ENCODE peak calls at places on chromosomes 1 and 21, in seven cellular contexts. Z, P, X, K, L, N and T are unnamed samples.

GRCh38 chr1:96843196-96843595 is 121.6 kb downstream of the PTBP2 start:
- DNase-seq in Z (no peak), P (no peak), X (no peak), K (no peak), L (no peak), N (no peak), T (no peak)

GRCh38 chr1:24828183-24828886 is 83.1 kb downstream of the CLIC4 start:
- DNase-seq in Z (no peak), P (no peak), X (no peak), K (no peak), L (no peak), N (no peak), T (no peak)

GRCh38 chr1:59669752-59670312 is 144.9 kb upstream of the HOOK1 start:
- DNase-seq in Z (no peak), P (no peak), X (no peak), K (peak), L (no peak), N (peak), T (no peak)

GRCh38 chr1:54490361-54491248 is 57.4 kb upstream of the ACOT11 start:
- DNase-seq in Z (peak), P (no peak), X (no peak), K (no peak), L (no peak), N (no peak), T (no peak)

GRCh38 chr1:160403244-160403643 is 2.9 kb downstream of the VANGL2 start:
- DNase-seq in Z (no peak), P (no peak), X (no peak), K (no peak), L (no peak), N (no peak), T (no peak)

GRCh38 chr1:109640285-109640865 is 15.5 kb upstream of the GSTM4 start:
- DNase-seq in Z (peak), P (peak), X (peak), K (peak), L (peak), N (no peak), T (peak)

GRCh38 chr1:53508991-53509663 is 49.9 kb downstream of the DMRTB1 start:
- DNase-seq in Z (peak), P (no peak), X (no peak), K (no peak), L (no peak), N (no peak), T (no peak)

GRCh38 chr1:41371630-41372599 is 10.7 kb downstream of the FOXO6 start:
- DNase-seq in Z (peak), P (no peak), X (no peak), K (peak), L (no peak), N (no peak), T (no peak)

GRCh38 chr1:110477041-110477440 is 26.1 kb downstream of the PROK1 start:
- DNase-seq in Z (no peak), P (no peak), X (no peak), K (no peak), L (no peak), N (no peak), T (no peak)

GRCh38 chr1:67261646-67262045 is 46.0 kb upstream of the IL12RB2 start:
- DNase-seq in Z (no peak), P (no peak), X (peak), K (no peak), L (no peak), N (no peak), T (no peak)

GRCh38 chr1:171468120-171468790 is 17.1 kb upstream of the PRRC2C start:
- DNase-seq in Z (no peak), P (no peak), X (no peak), K (no peak), L (no peak), N (no peak), T (no peak)

GRCh38 chr1:84888753-84889152 is 4.3 kb downstream of the LPAR3 start:
- DNase-seq in Z (no peak), P (no peak), X (no peak), K (no peak), L (no peak), N (no peak), T (no peak)

GRCh38 chr1:25695991-25696330 is 79.4 kb downstream of the MAN1C1 start:
- DNase-seq in Z (no peak), P (no peak), X (no peak), K (peak), L (no peak), N (peak), T (no peak)

GRCh38 chr1:178609015-178609414 is 96.1 kb downstream of the TEX35 start:
- DNase-seq in Z (no peak), P (no peak), X (no peak), K (no peak), L (no peak), N (no peak), T (no peak)

GRCh38 chr1:61434276-61434675 is 290.7 kb downstream of the TM2D1 start:
- DNase-seq in Z (no peak), P (no peak), X (no peak), K (peak), L (no peak), N (no peak), T (no peak)

GRCh38 chr1:30008998-30009657 is 714.3 kb downstream of the MATN1 start:
- DNase-seq in Z (no peak), P (peak), X (no peak), K (no peak), L (no peak), N (no peak), T (no peak)

GRCh38 chr1:108482708-108483107 is 32.6 kb downstream of the NBPF6 start:
- DNase-seq in Z (no peak), P (no peak), X (no peak), K (no peak), L (no peak), N (no peak), T (no peak)

GRCh38 chr1:107073493-107073892 is 17.0 kb downstream of the PRMT6 start:
- DNase-seq in Z (no peak), P (no peak), X (no peak), K (no peak), L (no peak), N (no peak), T (no peak)

GRCh38 chr1:48236716-48237470 is 14.4 kb downstream of the SLC5A9 start:
- DNase-seq in Z (peak), P (no peak), X (peak), K (no peak), L (peak), N (no peak), T (no peak)

GRCh38 chr1:2240251-2241156 is 12.4 kb downstream of the SKI start:
- DNase-seq in Z (peak), P (no peak), X (no peak), K (peak), L (no peak), N (no peak), T (no peak)

GRCh38 chr1:230250061-230250460 is 176.1 kb downstream of the PGBD5 start:
- DNase-seq in Z (no peak), P (no peak), X (no peak), K (no peak), L (no peak), N (no peak), T (no peak)

GRCh38 chr1:25914074-25914995 is 8.1 kb upstream of the STMN1 start:
- DNase-seq in Z (no peak), P (no peak), X (no peak), K (no peak), L (no peak), N (no peak), T (no peak)

GRCh38 chr1:41377397-41377796 is 16.2 kb downstream of the FOXO6 start:
- DNase-seq in Z (no peak), P (no peak), X (no peak), K (no peak), L (no peak), N (no peak), T (no peak)

GRCh38 chr1:40059292-40059959 is 18.9 kb downstream of the CAP1 start:
- DNase-seq in Z (no peak), P (no peak), X (peak), K (no peak), L (no peak), N (no peak), T (no peak)

GRCh38 chr21:32951041-32951440 is 74.7 kb upstream of the OLIG2 start:
- DNase-seq in Z (no peak), P (no peak), X (no peak), K (no peak), L (no peak), N (no peak), T (no peak)

GRCh38 chr21:34914239-34914638 is 134.9 kb downstream of the RUNX1 start:
- DNase-seq in Z (no peak), P (peak), X (no peak), K (no peak), L (no peak), N (no peak), T (no peak)